ENCODE peak calls at places on chromosomes 1 and 21, in seven cellular contexts. W, A, X, D, O, S and I are unnamed samples.

GRCh38 chr1:25744140-25744581 is 55.8 kb upstream of the SELENON start:
- DNase-seq in W (no peak), D (no peak), O (peak; percentile 47), S (no peak), A (peak; percentile 3), X (peak; percentile 69), I (peak; percentile 67)

GRCh38 chr1:181986907-181987305 is 74.6 kb downstream of the ZNF648 start:
- DNase-seq in O (no peak), X (no peak), D (no peak), W (no peak), A (no peak), S (no peak), I (no peak)

GRCh38 chr1:59596432-59596831 is 218.3 kb upstream of the HOOK1 start:
- DNase-seq in W (no peak), A (no peak), O (no peak), X (no peak), S (no peak), D (no peak), I (peak; percentile 6)

GRCh38 chr1:55741516-55741915 is 526.4 kb upstream of the USP24 start:
- DNase-seq in A (no peak), O (no peak), D (no peak), S (no peak), X (no peak), W (no peak), I (no peak)

GRCh38 chr1:20848162-20848561 is 61.1 kb upstream of the HP1BP3 start:
- DNase-seq in O (no peak), X (no peak), S (no peak), D (no peak), A (peak; percentile 0), W (no peak), I (no peak)

GRCh38 chr1:60280256-60280655 is 206.7 kb upstream of the C1orf87 start:
- DNase-seq in O (no peak), X (peak; percentile 83), D (no peak), S (no peak), A (no peak), W (no peak), I (no peak)

GRCh38 chr1:24003331-24003972 is 23.3 kb upstream of the SRSF10 start:
- DNase-seq in X (no peak), O (peak; percentile 21), W (peak; percentile 86), S (peak; percentile 81), A (no peak), D (no peak), I (peak; percentile 97)

GRCh38 chr1:170967042-170967910 is 31.9 kb downstream of the MROH9 start:
- DNase-seq in W (peak; percentile 25), A (peak; percentile 32), X (peak; percentile 12), S (no peak), O (no peak), D (no peak), I (peak; percentile 51)

GRCh38 chr1:3054474-3054873 is 14.5 kb upstream of the PRDM16 start:
- DNase-seq in X (no peak), W (no peak), S (no peak), A (no peak), O (no peak), D (no peak), I (no peak)

GRCh38 chr1:18962121-18962721 is 5.7 kb upstream of the IFFO2 start:
- DNase-seq in A (no peak), S (no peak), X (no peak), D (no peak), O (no peak), W (no peak), I (no peak)

GRCh38 chr1:154749078-154749760 is 120.9 kb downstream of the KCNN3 start:
- DNase-seq in S (peak; percentile 28), W (no peak), X (no peak), A (peak; percentile 59), D (no peak), O (no peak), I (no peak)

GRCh38 chr1:8455700-8456305 is 137.9 kb downstream of the SLC45A1 start:
- DNase-seq in W (no peak), X (no peak), D (no peak), S (no peak), O (no peak), A (no peak), I (no peak)

GRCh38 chr1:167805041-167805556 is 83.3 kb downstream of the MPZL1 start:
- DNase-seq in S (peak; percentile 31), D (no peak), O (no peak), W (no peak), A (no peak), X (peak; percentile 39), I (no peak)

GRCh38 chr1:223647249-223647648 is 18.3 kb downstream of the CAPN8 start:
- DNase-seq in W (no peak), X (no peak), D (no peak), O (no peak), A (no peak), S (no peak), I (no peak)

GRCh38 chr1:22702255-22702654 is 8.4 kb upstream of the EPHB2 start:
- DNase-seq in D (no peak), O (no peak), S (no peak), X (no peak), W (peak; percentile 20), A (no peak), I (no peak)

GRCh38 chr1:30514137-30514654 is 209.2 kb downstream of the MATN1 start:
- DNase-seq in A (no peak), O (no peak), X (no peak), S (no peak), W (no peak), D (no peak), I (no peak)

GRCh38 chr1:113401067-113401466 is 10.8 kb downstream of the MAGI3 start:
- DNase-seq in W (no peak), O (no peak), A (no peak), X (no peak), D (no peak), S (no peak), I (no peak)

GRCh38 chr1:1213153-1213918 is 617 bp downstream of the TNFRSF4 start:
- DNase-seq in A (no peak), D (no peak), W (no peak), S (no peak), X (peak; percentile 36), O (no peak), I (no peak)

DNA sequence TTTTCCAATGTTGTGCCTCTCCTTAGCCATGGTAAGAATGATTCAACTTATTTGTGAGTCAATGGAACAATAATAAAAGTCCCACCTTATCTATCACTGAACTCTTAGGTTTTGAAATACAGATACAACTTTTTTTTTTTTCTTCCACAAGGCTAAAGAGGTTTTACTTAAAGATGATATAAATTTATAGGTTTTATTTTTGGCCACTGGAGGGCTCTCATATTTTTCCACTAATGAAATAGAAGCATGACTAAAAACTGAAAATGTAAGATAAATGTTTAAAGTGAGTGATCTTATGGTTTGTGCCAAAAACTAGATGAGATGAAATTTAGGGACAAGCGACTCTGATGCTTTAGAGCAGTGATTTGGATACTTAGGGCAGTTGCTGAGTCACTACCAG is 499.0 kb downstream of the NUF2 start:
- DNase-seq in A (no peak), S (no peak), O (no peak), D (no peak), X (no peak), W (no peak), I (no peak)
- TF ChIP-seq YY1 in A (no peak), S (no peak), O (no peak), D (no peak), X (no peak), W (no peak), I (no peak)

GRCh38 chr1:115475252-115475651 is 137.2 kb upstream of the NGF start:
- DNase-seq in D (no peak), O (no peak), S (no peak), X (no peak), W (no peak), A (no peak), I (no peak)

GRCh38 chr1:115474166-115474565 is 136.1 kb upstream of the NGF start:
- DNase-seq in W (no peak), D (no peak), X (no peak), O (no peak), A (no peak), S (no peak), I (no peak)

GRCh38 chr1:115476616-115477015 is 138.6 kb upstream of the NGF start:
- DNase-seq in D (peak; percentile 15), S (no peak), X (no peak), W (peak; percentile 9), A (no peak), O (no peak), I (no peak)

GRCh38 chr1:115477071-115477470 is 139.0 kb upstream of the NGF start:
- DNase-seq in A (no peak), D (no peak), O (no peak), S (no peak), X (no peak), W (no peak), I (no peak)

GRCh38 chr1:115475901-115476300 is 137.9 kb upstream of the NGF start:
- DNase-seq in W (no peak), O (no peak), A (no peak), S (no peak), D (no peak), X (no peak), I (no peak)
- TF ChIP-seq YY1 in W (no peak), O (no peak), A (no peak), S (no peak), D (no peak), X (no peak), I (no peak)

DNA sequence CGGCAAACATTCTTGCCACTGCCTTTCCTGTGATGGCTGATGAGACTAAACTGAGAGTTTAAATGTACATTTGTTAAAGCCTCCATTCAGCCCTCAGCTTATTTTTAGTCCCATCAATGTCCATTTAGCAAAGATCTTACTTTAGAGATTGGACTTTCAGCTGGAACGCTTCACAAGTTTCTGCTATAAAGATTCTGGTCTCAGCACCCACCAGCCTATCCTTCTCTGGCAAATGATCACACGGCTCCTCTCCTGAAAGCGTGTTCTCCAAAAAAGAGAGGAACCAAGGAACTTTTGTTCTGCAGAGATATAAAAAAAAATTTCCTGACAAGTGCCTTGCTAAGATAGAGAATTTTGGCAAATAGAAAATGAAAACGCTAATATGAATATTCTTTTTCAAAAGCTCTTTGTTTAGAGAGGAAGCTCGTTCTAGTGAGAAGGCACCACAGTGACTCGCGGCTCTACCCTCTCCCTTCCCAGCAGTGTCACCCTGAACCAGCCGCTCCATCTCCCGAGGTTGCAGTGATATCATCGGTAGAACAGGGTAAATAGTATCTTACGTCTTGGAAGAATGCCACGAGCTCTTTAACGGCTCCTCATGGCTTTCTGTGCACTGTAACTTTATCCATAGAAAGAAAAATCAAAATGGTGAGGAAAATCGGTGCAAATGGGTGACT is 200.2 kb downstream of the APP start:
- DNase-seq in W (no peak), X (no peak), O (no peak), S (no peak), A (no peak), D (no peak), I (no peak)
- TF ChIP-seq YY1 in W (no peak), X (no peak), O (no peak), S (no peak), A (no peak), D (no peak), I (no peak)

DNA sequence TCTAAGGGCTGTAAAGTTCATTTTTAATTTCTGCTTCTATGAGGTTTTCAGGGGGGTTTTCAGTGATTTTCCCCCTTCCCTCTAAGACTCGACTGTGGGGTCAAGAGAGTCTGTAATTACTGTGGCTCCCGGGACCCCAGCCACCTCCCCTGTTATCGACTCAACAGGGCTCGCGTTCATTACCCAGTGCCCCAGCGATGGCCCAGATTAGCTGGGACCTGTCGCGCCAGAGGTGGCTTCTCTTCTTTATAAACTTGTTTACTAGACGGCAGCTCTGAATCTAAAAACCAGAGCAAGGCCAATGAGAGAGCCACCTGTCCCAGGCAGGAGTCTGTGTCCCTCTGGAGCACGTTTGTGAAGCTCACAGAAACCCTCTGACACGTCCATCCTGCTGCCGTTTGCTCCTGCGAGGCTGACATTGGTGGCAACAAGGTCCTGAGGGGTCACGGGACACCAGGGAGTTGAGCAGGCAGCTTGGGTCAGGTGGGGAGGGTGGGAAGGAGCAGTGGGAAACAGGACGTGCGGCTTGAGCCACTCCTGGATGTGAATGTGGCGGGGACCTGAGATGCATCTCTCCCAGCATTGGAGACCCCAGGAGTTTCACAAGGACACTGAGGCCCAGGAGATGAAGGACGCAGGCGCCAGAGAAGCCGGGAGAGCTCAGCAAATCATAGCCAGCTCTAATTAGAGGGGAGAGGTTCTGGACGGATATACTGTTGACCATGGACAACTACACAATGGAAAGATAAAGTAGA is 148.8 kb downstream of the PEX14 start:
- DNase-seq in O (no peak), A (no peak), S (no peak), X (no peak), D (no peak), W (no peak), I (no peak)
- TF ChIP-seq YY1 in O (no peak), A (no peak), S (no peak), X (no peak), D (no peak), W (no peak), I (no peak)